ENCODE peak calls at places on chromosomes 13 and 19, in nine cellular contexts. S is CD8-positive, alpha-beta T cell; G is astrocyte of the cerebellum; V is neural progenitor cell; U is mesothelial cell of epicardium; C is ascending aorta; Q is thoracic aorta; P is brain microvascular endothelial cell; K is AG04450. O is an unnamed sample.
A peak's percentile ranks its signal among the peaks of the same experiment; 100 is the strongest.

GRCh38 chr19:29285878-29286277 is 72.9 kb upstream of the UQCRFS1 start:
- DNase-seq in V (peak; percentile 76), U (peak; percentile 45), Q (no peak), C (no peak), K (no peak), G (no peak), P (no peak), S (no peak), O (no peak)

GRCh38 chr13:110507678-110508381 is 53.7 kb downstream of the RAB20 start:
- DNase-seq in V (no peak), U (no peak), C (no peak), P (no peak), K (no peak), G (no peak), Q (no peak), S (no peak), O (no peak)

GRCh38 chr19:33294058-33294798 is 8.1 kb downstream of the CEBPA start:
- DNase-seq in S (no peak), V (no peak), U (no peak), K (no peak), P (no peak), Q (no peak), C (no peak), G (no peak), O (peak; percentile 46)

GRCh38 chr13:50948576-50948975 is 39.0 kb downstream of the RNASEH2B start:
- DNase-seq in G (no peak), K (no peak), Q (no peak), C (no peak), U (no peak), V (no peak), S (no peak), P (no peak), O (no peak)

GRCh38 chr13:26867451-26868067 is 107.0 kb upstream of the GPR12 start:
- DNase-seq in U (peak; percentile 69), G (peak; percentile 6), Q (no peak), K (no peak), S (no peak), C (no peak), P (peak; percentile 22), V (peak; percentile 46), O (no peak)

GRCh38 chr19:55857149-55857548 is 20.8 kb downstream of the NLRP4 start:
- DNase-seq in S (no peak), P (no peak), Q (no peak), C (no peak), V (no peak), G (no peak), U (no peak), K (no peak), O (no peak)

GRCh38 chr13:113561417-113562084 is 23.0 kb upstream of the TFDP1 start:
- DNase-seq in P (no peak), V (no peak), U (no peak), K (no peak), Q (no peak), G (no peak), C (no peak), S (no peak), O (peak; percentile 59)

GRCh38 chr19:37551123-37551993 is 43.2 kb downstream of the ZNF571 start:
- DNase-seq in K (peak; percentile 7), C (no peak), V (no peak), S (no peak), P (peak; percentile 61), U (no peak), Q (no peak), G (peak; percentile 9), O (no peak)

GRCh38 chr13:52399708-52400107 is 6.3 kb downstream of the THSD1 start:
- DNase-seq in U (no peak), G (no peak), S (no peak), Q (no peak), P (no peak), V (no peak), K (no peak), C (no peak), O (no peak)

GRCh38 chr19:2274937-2275535 is 6.9 kb downstream of the PEAK3 start:
- DNase-seq in C (no peak), V (peak; percentile 85), G (peak; percentile 44), Q (no peak), P (peak; percentile 70), U (peak; percentile 57), S (peak; percentile 75), K (no peak), O (no peak)

GRCh38 chr13:30908416-30908980 is 2.4 kb downstream of the MEDAG start:
- DNase-seq in Q (no peak), S (no peak), U (no peak), P (no peak), V (no peak), K (no peak), G (no peak), C (no peak), O (no peak)

GRCh38 chr19:38900220-38900629 is 456 bp downstream of the NFKBIB start:
- DNase-seq in P (no peak), G (no peak), Q (no peak), S (no peak), C (no peak), K (no peak), V (no peak), U (no peak), O (no peak)

GRCh38 chr13:35164324-35164932 is 222.4 kb downstream of the NBEA start:
- DNase-seq in K (no peak), U (no peak), C (no peak), V (peak; percentile 46), Q (no peak), P (no peak), G (no peak), S (no peak), O (no peak)

GRCh38 chr19:3586124-3586626 is 897 bp downstream of the GIPC3 start:
- DNase-seq in U (no peak), G (no peak), P (no peak), S (peak; percentile 79), C (no peak), K (no peak), Q (no peak), V (peak; percentile 79), O (no peak)

GRCh38 chr19:3585301-3586123 is at the start of gene GIPC3:
- DNase-seq in G (no peak), U (no peak), S (no peak), K (no peak), V (no peak), Q (no peak), P (no peak), C (no peak), O (no peak)

GRCh38 chr19:3589439-3589838 is 4.2 kb downstream of the GIPC3 start:
- DNase-seq in V (no peak), Q (no peak), G (no peak), U (no peak), K (no peak), P (no peak), S (no peak), C (no peak), O (no peak)

GRCh38 chr19:3589949-3590348 is 4.7 kb downstream of the GIPC3 start:
- DNase-seq in C (no peak), Q (no peak), U (no peak), V (no peak), K (no peak), P (no peak), G (no peak), S (no peak), O (no peak)

GRCh38 chr19:3586707-3587346 is 1.5 kb downstream of the GIPC3 start:
- DNase-seq in G (no peak), S (no peak), P (no peak), C (no peak), U (no peak), Q (no peak), K (no peak), V (no peak), O (no peak)
- TF ChIP-seq CTCF in G (no peak), S (no peak), P (no peak), C (no peak), U (no peak), Q (no peak), K (no peak), V (no peak), O (no peak)

GRCh38 chr19:11381535-11382369 is 2.4 kb downstream of the EPOR start:
- DNase-seq in S (no peak), G (no peak), V (peak; percentile 95), C (peak; percentile 59), Q (no peak), K (no peak), U (peak; percentile 65), P (peak; percentile 81), O (peak; percentile 94)
- TF ChIP-seq CTCF in S (no peak), G (no peak), V (peak; percentile 39), C (no peak), Q (no peak), K (peak; percentile 16), U (no peak), P (peak; percentile 29), O (no peak)

GRCh38 chr13:85900521-85900920 is 101.3 kb upstream of the SLITRK6 start:
- DNase-seq in C (no peak), Q (no peak), P (no peak), K (no peak), U (no peak), G (no peak), V (no peak), S (no peak), O (no peak)

GRCh38 chr13:85896516-85897450 is 97.6 kb upstream of the SLITRK6 start:
- DNase-seq in V (peak; percentile 3), G (no peak), U (no peak), Q (no peak), P (no peak), K (no peak), C (no peak), S (no peak), O (no peak)
- TF ChIP-seq CTCF in V (peak; percentile 50), G (no peak), U (peak; percentile 35), Q (no peak), P (peak; percentile 33), K (peak; percentile 43), C (no peak), S (no peak), O (peak; percentile 64)

DNA sequence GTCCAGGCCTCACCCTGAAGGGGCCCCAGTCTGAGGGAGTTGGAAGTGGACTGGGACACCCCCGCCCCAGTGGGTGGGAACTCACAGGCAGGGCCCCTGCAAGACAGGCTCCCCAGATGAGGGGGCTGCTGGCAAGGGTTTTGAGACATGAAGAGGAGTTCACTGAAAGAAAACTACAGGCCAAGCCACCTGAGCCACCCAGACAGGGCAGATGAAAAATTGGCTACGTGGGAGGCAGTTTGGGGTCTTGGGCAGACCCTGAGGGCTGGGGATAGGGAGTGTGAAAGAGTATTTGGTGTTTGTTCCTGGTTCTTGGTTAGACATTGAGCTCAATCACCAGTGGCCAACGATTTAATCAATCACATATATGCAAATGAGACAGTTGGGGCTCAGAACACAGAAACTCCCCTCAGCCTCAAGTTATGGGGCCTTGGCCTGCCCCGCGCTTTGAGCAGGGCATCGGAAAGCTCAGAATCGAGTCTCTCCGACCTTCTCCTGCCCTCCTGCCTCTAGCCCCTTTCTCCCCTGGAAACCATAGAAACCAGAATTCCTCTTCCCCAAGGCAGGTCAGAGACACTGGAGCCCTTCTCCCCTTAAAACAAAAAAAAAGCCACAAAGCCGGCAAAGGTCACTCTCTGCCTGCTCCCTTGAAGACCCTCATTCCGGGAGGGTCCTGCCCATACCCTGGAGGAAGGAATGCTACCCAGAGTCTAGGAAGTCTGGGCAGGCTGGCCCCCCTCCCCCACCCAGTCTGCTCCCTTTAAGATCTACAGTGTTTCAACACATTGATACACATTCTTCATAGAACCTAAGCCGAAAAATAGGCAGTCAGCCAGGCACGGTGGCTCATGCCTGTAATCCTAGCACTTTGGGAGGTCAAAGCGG is 1.3 kb upstream of the ISYNA1 start:
- DNase-seq in G (no peak), U (no peak), S (no peak), K (no peak), P (peak; percentile 68), C (no peak), Q (no peak), V (peak; percentile 76), O (no peak)
- TF ChIP-seq CTCF in G (no peak), U (no peak), S (no peak), K (peak; percentile 33), P (peak; percentile 32), C (no peak), Q (no peak), V (peak; percentile 32), O (peak; percentile 57)

O was measured in chondrocyte.